ENCODE peak calls at places on chromosomes 5 and 9, in eight cellular contexts. One of them, this sample, is unnamed.

GRCh38 chr5:79727722-79728355 is 38.2 kb downstream of the CMYA5 start:
- DNase-seq in A549: no peak
- DNase-seq in RWPE1: peak
- DNase-seq in prostate gland: no peak
- DNase-seq in cardiac fibroblast: no peak
- DNase-seq in fibroblast of the aortic adventitia: no peak
- DNase-seq in sigmoid colon: no peak
- DNase-seq in bronchial epithelial cell: peak
- DNase-seq in this sample: no peak

GRCh38 chr5:68304421-68305052 is 89.0 kb downstream of the PIK3R1 start:
- DNase-seq in prostate gland: no peak
- DNase-seq in bronchial epithelial cell: no peak
- DNase-seq in fibroblast of the aortic adventitia: peak
- DNase-seq in A549: no peak
- DNase-seq in cardiac fibroblast: no peak
- DNase-seq in sigmoid colon: no peak
- DNase-seq in RWPE1: peak
- DNase-seq in this sample: no peak

GRCh38 chr9:131579789-131580211 is 34.5 kb downstream of the PRRT1B start:
- DNase-seq in fibroblast of the aortic adventitia: no peak
- DNase-seq in sigmoid colon: no peak
- DNase-seq in RWPE1: no peak
- DNase-seq in cardiac fibroblast: no peak
- DNase-seq in bronchial epithelial cell: no peak
- DNase-seq in prostate gland: no peak
- DNase-seq in A549: no peak
- DNase-seq in this sample: no peak

GRCh38 chr9:76912631-76913275 is 6.8 kb upstream of the PRUNE2 start:
- DNase-seq in prostate gland: no peak
- DNase-seq in fibroblast of the aortic adventitia: peak
- DNase-seq in cardiac fibroblast: peak
- DNase-seq in RWPE1: peak
- DNase-seq in A549: no peak
- DNase-seq in sigmoid colon: no peak
- DNase-seq in bronchial epithelial cell: peak
- DNase-seq in this sample: peak

GRCh38 chr5:177428574-177429217 is 2.2 kb downstream of the GRK6 start:
- DNase-seq in RWPE1: no peak
- DNase-seq in cardiac fibroblast: no peak
- DNase-seq in fibroblast of the aortic adventitia: no peak
- DNase-seq in prostate gland: no peak
- DNase-seq in A549: no peak
- DNase-seq in sigmoid colon: no peak
- DNase-seq in bronchial epithelial cell: no peak
- DNase-seq in this sample: no peak

GRCh38 chr5:38118080-38118479 is 140.3 kb upstream of the EGFLAM start:
- DNase-seq in RWPE1: no peak
- DNase-seq in fibroblast of the aortic adventitia: peak
- DNase-seq in prostate gland: no peak
- DNase-seq in bronchial epithelial cell: peak
- DNase-seq in sigmoid colon: no peak
- DNase-seq in cardiac fibroblast: peak
- DNase-seq in A549: no peak
- DNase-seq in this sample: no peak

GRCh38 chr9:124012368-124013262 is 1.0 kb downstream of the LHX2 start:
- DNase-seq in cardiac fibroblast: no peak
- DNase-seq in A549: no peak
- DNase-seq in prostate gland: no peak
- DNase-seq in sigmoid colon: no peak
- DNase-seq in RWPE1: no peak
- DNase-seq in fibroblast of the aortic adventitia: no peak
- DNase-seq in bronchial epithelial cell: no peak
- DNase-seq in this sample: no peak

GRCh38 chr5:73426034-73426433 is 22.5 kb downstream of the FOXD1 start:
- DNase-seq in prostate gland: no peak
- DNase-seq in cardiac fibroblast: no peak
- DNase-seq in bronchial epithelial cell: peak
- DNase-seq in sigmoid colon: no peak
- DNase-seq in RWPE1: no peak
- DNase-seq in A549: no peak
- DNase-seq in fibroblast of the aortic adventitia: no peak
- DNase-seq in this sample: no peak

GRCh38 chr5:57173026-57173317 is 887 bp upstream of the GPBP1 start:
- DNase-seq in sigmoid colon: peak
- DNase-seq in fibroblast of the aortic adventitia: no peak
- DNase-seq in RWPE1: no peak
- DNase-seq in bronchial epithelial cell: no peak
- DNase-seq in A549: no peak
- DNase-seq in prostate gland: no peak
- DNase-seq in cardiac fibroblast: no peak
- DNase-seq in this sample: no peak

GRCh38 chr5:57174850-57175525 is 1.1 kb downstream of the GPBP1 start:
- DNase-seq in fibroblast of the aortic adventitia: peak
- DNase-seq in cardiac fibroblast: no peak
- DNase-seq in sigmoid colon: no peak
- DNase-seq in A549: no peak
- DNase-seq in prostate gland: peak
- DNase-seq in RWPE1: peak
- DNase-seq in bronchial epithelial cell: no peak
- DNase-seq in this sample: peak

GRCh38 chr5:57172466-57172961 is 1.3 kb upstream of the GPBP1 start:
- DNase-seq in bronchial epithelial cell: peak
- DNase-seq in prostate gland: no peak
- DNase-seq in fibroblast of the aortic adventitia: peak
- DNase-seq in RWPE1: peak
- DNase-seq in sigmoid colon: no peak
- DNase-seq in A549: no peak
- DNase-seq in cardiac fibroblast: peak
- DNase-seq in this sample: peak

GRCh38 chr5:57174128-57174849 is 430 bp downstream of the GPBP1 start:
- DNase-seq in cardiac fibroblast: no peak
- DNase-seq in A549: no peak
- DNase-seq in fibroblast of the aortic adventitia: peak
- DNase-seq in RWPE1: peak
- DNase-seq in prostate gland: no peak
- DNase-seq in sigmoid colon: peak
- DNase-seq in bronchial epithelial cell: no peak
- DNase-seq in this sample: peak

DNA sequence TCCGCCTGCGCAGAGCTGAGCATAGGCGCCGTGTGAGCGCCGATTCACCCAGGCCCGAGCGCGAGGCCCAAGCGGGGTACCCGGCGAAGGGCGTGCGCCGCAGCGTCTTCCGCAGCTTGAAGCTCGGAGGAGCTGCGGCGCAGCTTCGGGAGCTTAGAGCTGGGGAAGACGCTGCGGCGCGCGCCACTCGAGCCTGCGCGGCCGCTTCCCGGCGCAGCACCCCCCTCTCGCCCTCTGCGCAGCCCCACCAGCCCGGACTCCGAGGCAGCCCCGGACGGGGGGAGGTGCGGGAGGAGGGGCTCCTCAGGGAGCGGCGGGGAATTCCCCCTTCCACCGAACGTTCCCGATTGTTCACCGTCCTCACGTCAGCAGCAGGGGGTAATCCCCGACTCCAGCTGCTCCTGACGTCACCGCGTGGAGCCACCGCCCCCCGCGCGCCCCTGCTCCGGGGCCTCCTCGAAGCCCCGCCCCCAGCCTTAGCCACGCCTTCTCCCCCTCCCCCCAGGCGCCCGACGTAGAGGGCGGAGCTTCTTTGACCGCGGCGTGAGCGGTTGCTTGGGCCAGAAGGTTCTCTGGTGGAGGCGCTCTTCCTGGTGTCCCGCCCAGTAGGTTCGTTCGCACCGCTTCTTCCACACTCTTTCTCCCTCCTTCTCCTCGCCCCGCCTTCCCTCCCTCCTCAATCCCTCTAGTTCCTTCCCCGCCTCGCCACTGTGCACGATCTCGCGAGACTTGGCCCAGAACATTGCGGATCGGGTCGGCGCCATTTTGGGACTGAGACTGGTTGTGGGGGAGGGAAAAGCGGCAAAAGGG is at the start of gene GPBP1:
- DNase-seq in cardiac fibroblast: peak
- DNase-seq in A549: peak
- DNase-seq in RWPE1: peak
- DNase-seq in bronchial epithelial cell: peak
- DNase-seq in fibroblast of the aortic adventitia: peak
- DNase-seq in sigmoid colon: peak
- DNase-seq in prostate gland: peak
- DNase-seq in this sample: peak
- TF ChIP-seq CTCF in cardiac fibroblast: no peak
- TF ChIP-seq CTCF in A549: no peak
- TF ChIP-seq CTCF in RWPE1: no peak
- TF ChIP-seq CTCF in bronchial epithelial cell: no peak
- TF ChIP-seq CTCF in fibroblast of the aortic adventitia: no peak
- TF ChIP-seq CTCF in sigmoid colon: no peak
- TF ChIP-seq CTCF in prostate gland: no peak
- TF ChIP-seq CTCF in this sample: no peak

GRCh38 chr5:87539839-87540238 is 127.1 kb upstream of the CCNH start:
- DNase-seq in sigmoid colon: no peak
- DNase-seq in cardiac fibroblast: no peak
- DNase-seq in RWPE1: no peak
- DNase-seq in fibroblast of the aortic adventitia: no peak
- DNase-seq in A549: no peak
- DNase-seq in prostate gland: no peak
- DNase-seq in bronchial epithelial cell: no peak
- DNase-seq in this sample: no peak
- TF ChIP-seq CTCF in sigmoid colon: no peak
- TF ChIP-seq CTCF in cardiac fibroblast: no peak
- TF ChIP-seq CTCF in RWPE1: no peak
- TF ChIP-seq CTCF in fibroblast of the aortic adventitia: no peak
- TF ChIP-seq CTCF in A549: no peak
- TF ChIP-seq CTCF in prostate gland: no peak
- TF ChIP-seq CTCF in bronchial epithelial cell: no peak
- TF ChIP-seq CTCF in this sample: no peak

GRCh38 chr9:93686127-93686879 is 109.9 kb downstream of the PHF2 start:
- DNase-seq in cardiac fibroblast: no peak
- DNase-seq in fibroblast of the aortic adventitia: no peak
- DNase-seq in sigmoid colon: no peak
- DNase-seq in prostate gland: no peak
- DNase-seq in RWPE1: no peak
- DNase-seq in bronchial epithelial cell: no peak
- DNase-seq in A549: no peak
- DNase-seq in this sample: no peak

GRCh38 chr9:93686880-93687236 is 110.5 kb downstream of the PHF2 start:
- DNase-seq in sigmoid colon: no peak
- DNase-seq in cardiac fibroblast: no peak
- DNase-seq in fibroblast of the aortic adventitia: no peak
- DNase-seq in bronchial epithelial cell: no peak
- DNase-seq in RWPE1: no peak
- DNase-seq in prostate gland: no peak
- DNase-seq in A549: no peak
- DNase-seq in this sample: no peak

GRCh38 chr9:93684161-93684765 is 107.9 kb downstream of the PHF2 start:
- DNase-seq in sigmoid colon: no peak
- DNase-seq in fibroblast of the aortic adventitia: no peak
- DNase-seq in cardiac fibroblast: no peak
- DNase-seq in RWPE1: no peak
- DNase-seq in A549: no peak
- DNase-seq in bronchial epithelial cell: no peak
- DNase-seq in prostate gland: peak
- DNase-seq in this sample: no peak

GRCh38 chr9:93683331-93684134 is 107.1 kb downstream of the PHF2 start:
- DNase-seq in cardiac fibroblast: no peak
- DNase-seq in prostate gland: peak
- DNase-seq in A549: no peak
- DNase-seq in RWPE1: no peak
- DNase-seq in bronchial epithelial cell: no peak
- DNase-seq in fibroblast of the aortic adventitia: no peak
- DNase-seq in sigmoid colon: no peak
- DNase-seq in this sample: no peak

GRCh38 chr9:93684806-93685553 is 108.6 kb downstream of the PHF2 start:
- DNase-seq in cardiac fibroblast: peak
- DNase-seq in prostate gland: no peak
- DNase-seq in bronchial epithelial cell: peak
- DNase-seq in fibroblast of the aortic adventitia: peak
- DNase-seq in A549: no peak
- DNase-seq in sigmoid colon: no peak
- DNase-seq in RWPE1: peak
- DNase-seq in this sample: no peak
- TF ChIP-seq CTCF in cardiac fibroblast: peak
- TF ChIP-seq CTCF in prostate gland: no peak
- TF ChIP-seq CTCF in bronchial epithelial cell: no peak
- TF ChIP-seq CTCF in fibroblast of the aortic adventitia: peak
- TF ChIP-seq CTCF in A549: no peak
- TF ChIP-seq CTCF in sigmoid colon: no peak
- TF ChIP-seq CTCF in RWPE1: peak
- TF ChIP-seq CTCF in this sample: peak

DNA sequence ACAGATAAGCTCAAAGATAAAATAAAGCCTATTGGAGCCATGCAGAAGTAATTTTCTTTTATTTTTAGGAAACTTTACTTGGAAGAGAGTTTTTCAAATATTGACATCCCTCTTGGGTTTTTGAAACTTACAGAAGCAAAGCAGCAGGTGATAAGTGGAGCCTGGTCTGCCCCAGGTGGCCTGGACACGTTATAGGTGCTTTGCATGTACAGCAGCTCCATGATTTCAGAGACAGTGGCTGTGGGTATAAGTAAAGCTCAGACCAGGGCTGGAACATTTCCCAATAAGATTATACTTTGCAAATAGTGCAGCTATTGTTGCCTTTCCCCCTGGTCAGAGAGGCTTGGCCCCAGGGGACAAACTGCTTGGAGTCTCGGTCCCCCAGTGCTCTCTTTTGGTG is 51.5 kb downstream of the CCDC192 start:
- DNase-seq in fibroblast of the aortic adventitia: no peak
- DNase-seq in RWPE1: no peak
- DNase-seq in prostate gland: no peak
- DNase-seq in bronchial epithelial cell: no peak
- DNase-seq in A549: no peak
- DNase-seq in sigmoid colon: no peak
- DNase-seq in cardiac fibroblast: no peak
- DNase-seq in this sample: no peak
- TF ChIP-seq CTCF in fibroblast of the aortic adventitia: no peak
- TF ChIP-seq CTCF in RWPE1: no peak
- TF ChIP-seq CTCF in prostate gland: no peak
- TF ChIP-seq CTCF in bronchial epithelial cell: no peak
- TF ChIP-seq CTCF in A549: no peak
- TF ChIP-seq CTCF in sigmoid colon: no peak
- TF ChIP-seq CTCF in cardiac fibroblast: no peak
- TF ChIP-seq CTCF in this sample: no peak

GRCh38 chr9:79116064-79116463 is 455.7 kb upstream of the TLE4 start:
- DNase-seq in sigmoid colon: no peak
- DNase-seq in bronchial epithelial cell: no peak
- DNase-seq in RWPE1: no peak
- DNase-seq in cardiac fibroblast: no peak
- DNase-seq in A549: no peak
- DNase-seq in fibroblast of the aortic adventitia: no peak
- DNase-seq in prostate gland: no peak
- DNase-seq in this sample: no peak
- TF ChIP-seq CTCF in sigmoid colon: no peak
- TF ChIP-seq CTCF in bronchial epithelial cell: no peak
- TF ChIP-seq CTCF in RWPE1: no peak
- TF ChIP-seq CTCF in cardiac fibroblast: no peak
- TF ChIP-seq CTCF in A549: no peak
- TF ChIP-seq CTCF in fibroblast of the aortic adventitia: no peak
- TF ChIP-seq CTCF in prostate gland: no peak
- TF ChIP-seq CTCF in this sample: no peak

GRCh38 chr9:107485451-107486043 is 4.0 kb downstream of the KLF4 start:
- DNase-seq in A549: no peak
- DNase-seq in bronchial epithelial cell: no peak
- DNase-seq in RWPE1: no peak
- DNase-seq in fibroblast of the aortic adventitia: peak
- DNase-seq in cardiac fibroblast: no peak
- DNase-seq in sigmoid colon: no peak
- DNase-seq in prostate gland: no peak
- DNase-seq in this sample: no peak
- TF ChIP-seq CTCF in A549: no peak
- TF ChIP-seq CTCF in bronchial epithelial cell: no peak
- TF ChIP-seq CTCF in RWPE1: no peak
- TF ChIP-seq CTCF in fibroblast of the aortic adventitia: no peak
- TF ChIP-seq CTCF in cardiac fibroblast: no peak
- TF ChIP-seq CTCF in sigmoid colon: no peak
- TF ChIP-seq CTCF in prostate gland: no peak
- TF ChIP-seq CTCF in this sample: no peak

This sample was measured in MCF 10A.